ENCODE peak calls at places on chromosomes 6 and 20, in seven cellular contexts. Q is ELF-1, O is HS-27A, N is BE2C, T is mucosa of descending colon, B is T-helper 17 cell, J is Calu3. X is an unnamed sample.

GRCh38 chr20:33176101-33176500 is 8.1 kb downstream of the BPIFA2 start:
- DNase-seq in Q (no peak), O (no peak), N (no peak), T (no peak), B (no peak), J (no peak), X (no peak)

GRCh38 chr6:111642463-111643158 is 36.9 kb upstream of the TRAF3IP2 start:
- DNase-seq in Q (peak; percentile 63), O (no peak), N (peak; percentile 71), T (no peak), B (no peak), J (peak; percentile 73), X (peak; percentile 87)

GRCh38 chr6:42690872-42691271 is 31.5 kb downstream of the PRPH2 start:
- DNase-seq in Q (no peak), O (no peak), N (no peak), T (no peak), B (no peak), J (no peak), X (no peak)

GRCh38 chr6:11700118-11700718 is 78.4 kb downstream of the ADTRP start:
- DNase-seq in Q (no peak), O (no peak), N (no peak), T (no peak), B (no peak), J (no peak), X (peak; percentile 71)

GRCh38 chr20:58987790-58988564 is 6.9 kb downstream of the NELFCD start:
- DNase-seq in Q (no peak), O (no peak), N (no peak), T (no peak), B (no peak), J (no peak), X (no peak)

GRCh38 chr6:71047401-71047800 is 90.5 kb upstream of the B3GAT2 start:
- DNase-seq in Q (no peak), O (no peak), N (no peak), T (no peak), B (no peak), J (no peak), X (no peak)

GRCh38 chr20:62699741-62700140 is 8.9 kb upstream of the NTSR1 start:
- DNase-seq in Q (no peak), O (no peak), N (no peak), T (peak; percentile 27), B (no peak), J (no peak), X (no peak)

GRCh38 chr6:165952514-165952913 is 215.1 kb downstream of the TBXT start:
- DNase-seq in Q (no peak), O (no peak), N (no peak), T (no peak), B (no peak), J (no peak), X (no peak)

GRCh38 chr20:2395136-2395535 is 14.4 kb downstream of the TGM6 start:
- DNase-seq in Q (no peak), O (no peak), N (no peak), T (no peak), B (no peak), J (no peak), X (no peak)

X was measured in dermis blood vessel endothelial cell.